ENCODE peak calls at places on chromosome X, in six cellular contexts. H is endothelial cell of umbilical vein, D is K562, M is A549, F is GM12878, Y is HepG2. C is an unnamed sample.

GRCh38 chrX:130523460-130524394 is 121.9 kb downstream of the RBMX2 start:
- DNase-seq in H (peak; percentile 15), D (peak; percentile 78), M (no peak), F (no peak), Y (no peak), C (peak; percentile 10)

GRCh38 chrX:63299596-63299995 is 51.5 kb downstream of the SPIN4 start:
- DNase-seq in H (no peak), D (no peak), M (no peak), F (no peak), Y (no peak), C (no peak)

GRCh38 chrX:120316587-120317283 is 5.5 kb upstream of the TMEM255A start:
- DNase-seq in H (no peak), D (no peak), M (no peak), F (no peak), Y (no peak), C (peak; percentile 3)

GRCh38 chrX:29662101-29662500 is 553.3 kb upstream of the MAGEB2 start:
- DNase-seq in H (peak; percentile 83), D (no peak), M (peak; percentile 90), F (no peak), Y (no peak), C (no peak)

GRCh38 chrX:15679246-15679645 is 14.6 kb upstream of the CLTRN start:
- DNase-seq in H (no peak), D (no peak), M (no peak), F (no peak), Y (no peak), C (no peak)

GRCh38 chrX:15376956-15377355 is 7.3 kb downstream of the VEGFD start:
- DNase-seq in H (no peak), D (no peak), M (no peak), F (no peak), Y (no peak), C (no peak)

GRCh38 chrX:87063622-87064021 is 454.0 kb upstream of the KLHL4 start:
- DNase-seq in H (no peak), D (no peak), M (no peak), F (no peak), Y (no peak), C (no peak)

GRCh38 chrX:1486749-1487361 is 34.1 kb upstream of the ASMTL start:
- DNase-seq in H (no peak), D (no peak), M (no peak), F (no peak), Y (no peak), C (no peak)

GRCh38 chrX:78946178-78946896 is 1.1 kb downstream of the P2RY10 start:
- DNase-seq in H (no peak), D (no peak), M (no peak), F (no peak), Y (no peak), C (no peak)

GRCh38 chrX:78944351-78944750 is 840 bp upstream of the P2RY10 start:
- DNase-seq in H (no peak), D (no peak), M (no peak), F (no peak), Y (no peak), C (no peak)

GRCh38 chrX:78950157-78950556 is 5.0 kb downstream of the P2RY10 start:
- DNase-seq in H (no peak), D (no peak), M (no peak), F (no peak), Y (no peak), C (no peak)

GRCh38 chrX:78945186-78945912 is at the start of gene P2RY10:
- DNase-seq in H (no peak), D (no peak), M (no peak), F (peak; percentile 85), Y (no peak), C (peak; percentile 46)
- TF ChIP-seq POLR2A in H (no peak), D (no peak), M (no peak), F (peak; percentile 67), Y (no peak), C (no peak)

GRCh38 chrX:14032383-14032782 is 2.7 kb upstream of the GEMIN8 start:
- DNase-seq in H (peak; percentile 36), D (peak; percentile 13), M (peak; percentile 53), F (no peak), Y (peak; percentile 13), C (peak; percentile 70)
- TF ChIP-seq MYC in H (no peak), D (no peak), M (no peak), F (no peak), Y (no peak), C (no peak)

GRCh38 chrX:47143894-47144625 is 442 bp downstream of the NDUFB11 start:
- DNase-seq in H (no peak), D (peak; percentile 75), M (no peak), F (peak; percentile 42), Y (no peak), C (no peak)
- H3K4me3 ChIP-seq in H (peak overlapping the region; percentile 86), D (peak overlapping the region; percentile 91), M (peak overlapping the region; percentile 79), F (peak overlapping the region; percentile 77), Y (peak overlapping the region; percentile 76), C (peak overlapping the region; percentile 97)

GRCh38 chrX:75156537-75156945 is 458 bp upstream of the ABCB7 start:
- DNase-seq in H (peak; percentile 51), D (peak; percentile 12), M (peak; percentile 4), F (no peak), Y (no peak), C (peak; percentile 51)

GRCh38 chrX:75158054-75158453 is 2.0 kb upstream of the ABCB7 start:
- DNase-seq in H (no peak), D (no peak), M (no peak), F (no peak), Y (no peak), C (no peak)

GRCh38 chrX:75155454-75155829 is 641 bp downstream of the ABCB7 start:
- DNase-seq in H (peak; percentile 31), D (peak; percentile 12), M (peak; percentile 1), F (no peak), Y (no peak), C (peak; percentile 26)

GRCh38 chrX:75154871-75155270 is 1.2 kb downstream of the ABCB7 start:
- DNase-seq in H (no peak), D (no peak), M (no peak), F (no peak), Y (no peak), C (no peak)

GRCh38 chrX:75155830-75156525 is at the start of gene ABCB7:
- DNase-seq in H (peak; percentile 63), D (peak; percentile 25), M (peak; percentile 79), F (peak; percentile 34), Y (peak; percentile 65), C (peak; percentile 82)
- TF ChIP-seq POLR2A in H (peak; percentile 48), D (peak; percentile 78), M (peak; percentile 35), F (peak; percentile 84), Y (peak; percentile 30), C (peak; percentile 32)

C was measured in NB4.